ENCODE peak calls at places on chromosomes 7 and 10, in eight cellular contexts. W is A673; P is effector CD4-positive, alpha-beta T cell; J is GM10248; F is stimulated activated CD4-positive, alpha-beta T cell treated with anti-CD3 and anti-CD28 coated beads, Interleukin-12 subunit alpha, Interleukin-12 subunit beta, amount 100 ng/mL, for 4 hours; Y is anterior cingulate cortex; Z is dorsolateral prefrontal cortex; O is GM20000. A is an unnamed sample.

GRCh38 chr10:70537398-70538194 is 59.0 kb downstream of the PALD1 start:
- DNase-seq in Y (no peak), P (no peak), W (no peak), F (peak), O (peak), J (no peak), Z (no peak), A (no peak)

GRCh38 chr10:101478956-101479355 is 109.1 kb downstream of the POLL start:
- DNase-seq in O (no peak), Y (no peak), W (no peak), Z (no peak), P (no peak), F (no peak), J (no peak), A (no peak)

GRCh38 chr10:121566755-121567154 is 31.5 kb downstream of the FGFR2 start:
- DNase-seq in W (no peak), J (no peak), Z (no peak), O (no peak), Y (no peak), F (no peak), P (no peak), A (no peak)

GRCh38 chr7:46707973-46708372 is 786.9 kb upstream of the IGFBP3 start:
- DNase-seq in P (no peak), W (peak), Y (no peak), O (no peak), J (no peak), F (no peak), Z (no peak), A (no peak)

GRCh38 chr7:16738014-16738688 is 15.4 kb upstream of the TSPAN13 start:
- DNase-seq in P (no peak), J (no peak), W (no peak), F (no peak), Y (no peak), O (no peak), Z (no peak), A (no peak)

GRCh38 chr7:41698726-41699125 is 4.2 kb downstream of the INHBA start:
- DNase-seq in F (no peak), Z (no peak), J (no peak), P (no peak), O (no peak), Y (no peak), W (no peak), A (no peak)

GRCh38 chr7:135758531-135758932 is 9.9 kb upstream of the FAM180A start:
- DNase-seq in F (no peak), Y (no peak), O (no peak), P (no peak), J (no peak), Z (no peak), W (no peak), A (no peak)

GRCh38 chr10:32477499-32477898 is 31.6 kb downstream of the CCDC7 start:
- DNase-seq in F (no peak), Y (no peak), P (no peak), O (no peak), J (no peak), Z (no peak), W (no peak), A (no peak)

GRCh38 chr7:120521761-120522737 is 249.1 kb downstream of the KCND2 start:
- DNase-seq in F (no peak), Z (no peak), J (no peak), Y (no peak), O (no peak), W (no peak), P (no peak), A (no peak)

GRCh38 chr7:111012799-111013675 is 77.9 kb upstream of the LRRN3 start:
- DNase-seq in W (no peak), J (peak), Z (no peak), F (no peak), P (no peak), Y (no peak), O (peak), A (no peak)

GRCh38 chr7:2824678-2825461 is 19.2 kb downstream of the GNA12 start:
- DNase-seq in Z (no peak), O (peak), P (no peak), Y (no peak), F (no peak), J (peak), W (no peak), A (no peak)

GRCh38 chr10:97169911-97170693 is 15.7 kb downstream of the SLIT1 start:
- DNase-seq in Y (peak), O (no peak), W (no peak), F (no peak), Z (peak), P (no peak), J (no peak), A (no peak)

GRCh38 chr7:43639858-43640491 is 57.1 kb downstream of the STK17A start:
- DNase-seq in J (no peak), Z (no peak), F (no peak), O (no peak), W (peak), Y (peak), P (no peak), A (no peak)

GRCh38 chr7:157557263-157557662 is 220.5 kb downstream of the DNAJB6 start:
- DNase-seq in P (no peak), J (no peak), F (no peak), O (no peak), W (no peak), Y (no peak), Z (no peak), A (no peak)

GRCh38 chr10:97898429-97898828 is 48.8 kb downstream of the GOLGA7B start:
- DNase-seq in Y (no peak), Z (no peak), F (no peak), O (no peak), P (no peak), J (no peak), W (peak), A (no peak)

GRCh38 chr7:116924741-116925140 is 28.6 kb upstream of the ST7 start:
- DNase-seq in W (no peak), Y (no peak), F (no peak), P (no peak), Z (no peak), J (no peak), O (no peak), A (no peak)

GRCh38 chr7:30727061-30727945 is 24.6 kb upstream of the INMT start:
- DNase-seq in J (no peak), F (no peak), Z (no peak), P (peak), O (no peak), Y (peak), W (no peak), A (no peak)

GRCh38 chr7:48365010-48365409 is 193.8 kb downstream of the ABCA13 start:
- DNase-seq in Y (no peak), F (no peak), O (no peak), Z (no peak), P (no peak), W (no peak), J (no peak), A (no peak)

GRCh38 chr10:60777696-60778213 is 523 bp upstream of the CDK1 start:
- DNase-seq in O (no peak), J (no peak), W (no peak), Y (no peak), Z (no peak), F (no peak), P (no peak), A (no peak)

GRCh38 chr7:151206914-151207313 is 3.4 kb downstream of the H2BK1 start:
- DNase-seq in W (no peak), F (no peak), Y (no peak), O (no peak), P (no peak), J (no peak), Z (no peak), A (no peak)

GRCh38 chr10:14659626-14660196 is 115.0 kb downstream of the FAM107B start:
- DNase-seq in J (peak), W (no peak), P (peak), O (peak), F (peak), Y (no peak), Z (peak), A (no peak)

GRCh38 chr10:32317795-32318194 is 29.2 kb downstream of the EPC1 start:
- DNase-seq in Y (no peak), F (no peak), Z (no peak), J (peak), P (no peak), W (peak), O (peak), A (no peak)

GRCh38 chr7:55254596-55255500 is 110.3 kb upstream of the LANCL2 start:
- DNase-seq in J (peak), Z (peak), W (peak), P (peak), O (peak), Y (peak), F (peak), A (no peak)

GRCh38 chr10:123203393-123204126 is 49.4 kb downstream of the BUB3 start:
- DNase-seq in W (no peak), O (no peak), Z (no peak), Y (no peak), F (no peak), P (no peak), J (no peak), A (no peak)

GRCh38 chr10:24665001-24665400 is 58.7 kb downstream of the ARHGAP21 start:
- DNase-seq in F (no peak), Z (no peak), Y (no peak), O (no peak), J (no peak), P (no peak), W (no peak), A (no peak)

GRCh38 chr10:2949948-2950354 is 117.4 kb upstream of the PFKP start:
- DNase-seq in J (no peak), F (peak), P (no peak), Y (peak), W (peak), Z (peak), O (no peak), A (no peak)

GRCh38 chr7:12013983-12014382 is 182.0 kb upstream of the THSD7A start:
- DNase-seq in Z (no peak), W (no peak), F (no peak), P (no peak), Y (no peak), O (no peak), J (no peak), A (no peak)

GRCh38 chr7:21076054-21076453 is 289.4 kb upstream of the SP8 start:
- DNase-seq in Z (no peak), P (no peak), J (no peak), O (no peak), F (no peak), W (no peak), Y (no peak), A (no peak)

GRCh38 chr7:31885160-31885559 is 185.0 kb downstream of the PDE1C start:
- DNase-seq in W (no peak), F (no peak), Y (no peak), J (no peak), P (no peak), O (no peak), Z (no peak), A (no peak)

GRCh38 chr7:148712610-148713330 is 14.1 kb downstream of the CUL1 start:
- DNase-seq in Y (no peak), P (no peak), F (no peak), Z (no peak), J (no peak), O (no peak), W (no peak), A (no peak)

GRCh38 chr10:123252779-123253178 is 98.6 kb downstream of the BUB3 start:
- DNase-seq in O (no peak), J (no peak), P (no peak), Y (no peak), W (no peak), Z (no peak), F (no peak), A (no peak)

GRCh38 chr7:2886391-2886790 is 42.3 kb upstream of the GNA12 start:
- DNase-seq in Y (no peak), W (no peak), P (no peak), F (no peak), O (no peak), Z (no peak), J (no peak), A (no peak)

GRCh38 chr7:82818091-82818620 is 344.5 kb downstream of the PCLO start:
- DNase-seq in J (no peak), Z (no peak), Y (no peak), F (no peak), O (no peak), W (peak), P (no peak), A (no peak)

GRCh38 chr7:4040031-4040928 is 641.8 kb upstream of the FOXK1 start:
- DNase-seq in F (no peak), Z (no peak), J (no peak), Y (no peak), W (no peak), P (no peak), O (no peak), A (no peak)

GRCh38 chr7:133344275-133344674 is 91.4 kb downstream of the EXOC4 start:
- DNase-seq in O (no peak), W (peak), P (no peak), J (no peak), Z (no peak), F (no peak), Y (no peak), A (no peak)

GRCh38 chr7:137001478-137001877 is 133.0 kb downstream of the CHRM2 start:
- DNase-seq in W (no peak), J (no peak), Y (no peak), P (no peak), Z (no peak), O (no peak), F (no peak), A (no peak)

GRCh38 chr7:4434306-4434705 is 247.8 kb upstream of the FOXK1 start:
- DNase-seq in J (no peak), Z (no peak), Y (no peak), W (no peak), F (no peak), P (no peak), O (no peak), A (no peak)

GRCh38 chr10:83577421-83577820 is 561.9 kb upstream of the GHITM start:
- DNase-seq in J (no peak), Y (no peak), Z (no peak), W (no peak), F (no peak), P (no peak), O (no peak), A (no peak)

A was measured in HFF-Myc.